ENCODE peak calls at places on chromosomes 3 and 15, in ten cellular contexts. One of them, this sample, is unnamed.

GRCh38 chr3:24119321-24119751 is 174.2 kb downstream of the NR1D2 start:
- DNase-seq in left ventricle myocardium inferior: no peak
- DNase-seq in activated CD4-positive, alpha-beta T cell treated with anti-CD3 and anti-CD28 coated beads, Interleukin-2, amount 50 U/mL, for 4 hours: no peak
- DNase-seq in HFF-Myc: peak; percentile 26
- DNase-seq in M059J: peak; percentile 54
- DNase-seq in NCI-H510A treated with DMSO at 0.1 percent for 48 hours: no peak
- DNase-seq in AG08396: no peak
- DNase-seq in AG08395: peak; percentile 9
- DNase-seq in PC-9: no peak
- DNase-seq in stimulated activated CD8-positive, alpha-beta memory T cell treated with anti-CD3 and anti-CD28 coated beads, Interleukin-4, amount 100 ng/mL, for 24 hours: no peak
- DNase-seq in this sample: no peak

GRCh38 chr3:188067932-188068331 is 86.0 kb upstream of the LPP start:
- DNase-seq in activated CD4-positive, alpha-beta T cell treated with anti-CD3 and anti-CD28 coated beads, Interleukin-2, amount 50 U/mL, for 4 hours: no peak
- DNase-seq in M059J: peak; percentile 87
- DNase-seq in HFF-Myc: peak; percentile 35
- DNase-seq in AG08396: peak; percentile 52
- DNase-seq in AG08395: peak; percentile 74
- DNase-seq in NCI-H510A treated with DMSO at 0.1 percent for 48 hours: no peak
- DNase-seq in stimulated activated CD8-positive, alpha-beta memory T cell treated with anti-CD3 and anti-CD28 coated beads, Interleukin-4, amount 100 ng/mL, for 24 hours: no peak
- DNase-seq in PC-9: no peak
- DNase-seq in left ventricle myocardium inferior: no peak
- DNase-seq in this sample: peak; percentile 47

GRCh38 chr15:71215126-71215894 is 100.0 kb downstream of the THSD4 start:
- DNase-seq in NCI-H510A treated with DMSO at 0.1 percent for 48 hours: no peak
- DNase-seq in M059J: no peak
- DNase-seq in PC-9: no peak
- DNase-seq in AG08396: no peak
- DNase-seq in HFF-Myc: no peak
- DNase-seq in AG08395: no peak
- DNase-seq in stimulated activated CD8-positive, alpha-beta memory T cell treated with anti-CD3 and anti-CD28 coated beads, Interleukin-4, amount 100 ng/mL, for 24 hours: no peak
- DNase-seq in activated CD4-positive, alpha-beta T cell treated with anti-CD3 and anti-CD28 coated beads, Interleukin-2, amount 50 U/mL, for 4 hours: no peak
- DNase-seq in left ventricle myocardium inferior: no peak
- DNase-seq in this sample: no peak

GRCh38 chr3:63355809-63356208 is 77.7 kb downstream of the SYNPR start:
- DNase-seq in left ventricle myocardium inferior: no peak
- DNase-seq in PC-9: no peak
- DNase-seq in M059J: no peak
- DNase-seq in activated CD4-positive, alpha-beta T cell treated with anti-CD3 and anti-CD28 coated beads, Interleukin-2, amount 50 U/mL, for 4 hours: no peak
- DNase-seq in HFF-Myc: no peak
- DNase-seq in AG08396: no peak
- DNase-seq in stimulated activated CD8-positive, alpha-beta memory T cell treated with anti-CD3 and anti-CD28 coated beads, Interleukin-4, amount 100 ng/mL, for 24 hours: no peak
- DNase-seq in NCI-H510A treated with DMSO at 0.1 percent for 48 hours: no peak
- DNase-seq in AG08395: peak; percentile 44
- DNase-seq in this sample: peak; percentile 34

GRCh38 chr3:8802256-8802655 is 32.8 kb upstream of the OXTR start:
- DNase-seq in left ventricle myocardium inferior: no peak
- DNase-seq in stimulated activated CD8-positive, alpha-beta memory T cell treated with anti-CD3 and anti-CD28 coated beads, Interleukin-4, amount 100 ng/mL, for 24 hours: no peak
- DNase-seq in AG08396: no peak
- DNase-seq in AG08395: no peak
- DNase-seq in activated CD4-positive, alpha-beta T cell treated with anti-CD3 and anti-CD28 coated beads, Interleukin-2, amount 50 U/mL, for 4 hours: no peak
- DNase-seq in M059J: no peak
- DNase-seq in PC-9: no peak
- DNase-seq in HFF-Myc: no peak
- DNase-seq in NCI-H510A treated with DMSO at 0.1 percent for 48 hours: no peak
- DNase-seq in this sample: no peak

GRCh38 chr3:16064660-16065414 is 109.6 kb upstream of the GALNT15 start:
- DNase-seq in left ventricle myocardium inferior: peak; percentile 83
- DNase-seq in AG08396: peak; percentile 47
- DNase-seq in activated CD4-positive, alpha-beta T cell treated with anti-CD3 and anti-CD28 coated beads, Interleukin-2, amount 50 U/mL, for 4 hours: no peak
- DNase-seq in M059J: peak; percentile 85
- DNase-seq in HFF-Myc: peak; percentile 84
- DNase-seq in AG08395: peak; percentile 66
- DNase-seq in NCI-H510A treated with DMSO at 0.1 percent for 48 hours: no peak
- DNase-seq in PC-9: no peak
- DNase-seq in stimulated activated CD8-positive, alpha-beta memory T cell treated with anti-CD3 and anti-CD28 coated beads, Interleukin-4, amount 100 ng/mL, for 24 hours: no peak
- DNase-seq in this sample: peak; percentile 97

GRCh38 chr3:183015185-183015584 is 34.8 kb upstream of the DCUN1D1 start:
- DNase-seq in HFF-Myc: no peak
- DNase-seq in PC-9: no peak
- DNase-seq in left ventricle myocardium inferior: no peak
- DNase-seq in stimulated activated CD8-positive, alpha-beta memory T cell treated with anti-CD3 and anti-CD28 coated beads, Interleukin-4, amount 100 ng/mL, for 24 hours: no peak
- DNase-seq in M059J: no peak
- DNase-seq in activated CD4-positive, alpha-beta T cell treated with anti-CD3 and anti-CD28 coated beads, Interleukin-2, amount 50 U/mL, for 4 hours: no peak
- DNase-seq in AG08395: no peak
- DNase-seq in AG08396: no peak
- DNase-seq in NCI-H510A treated with DMSO at 0.1 percent for 48 hours: no peak
- DNase-seq in this sample: no peak

GRCh38 chr15:31824009-31824408 is 206.3 kb upstream of the CHRNA7 start:
- DNase-seq in stimulated activated CD8-positive, alpha-beta memory T cell treated with anti-CD3 and anti-CD28 coated beads, Interleukin-4, amount 100 ng/mL, for 24 hours: no peak
- DNase-seq in PC-9: no peak
- DNase-seq in activated CD4-positive, alpha-beta T cell treated with anti-CD3 and anti-CD28 coated beads, Interleukin-2, amount 50 U/mL, for 4 hours: no peak
- DNase-seq in HFF-Myc: no peak
- DNase-seq in NCI-H510A treated with DMSO at 0.1 percent for 48 hours: no peak
- DNase-seq in left ventricle myocardium inferior: no peak
- DNase-seq in AG08395: no peak
- DNase-seq in M059J: no peak
- DNase-seq in AG08396: no peak
- DNase-seq in this sample: no peak

GRCh38 chr3:48405343-48405881 is 24.5 kb downstream of the PLXNB1 start:
- DNase-seq in AG08396: no peak
- DNase-seq in stimulated activated CD8-positive, alpha-beta memory T cell treated with anti-CD3 and anti-CD28 coated beads, Interleukin-4, amount 100 ng/mL, for 24 hours: no peak
- DNase-seq in AG08395: no peak
- DNase-seq in NCI-H510A treated with DMSO at 0.1 percent for 48 hours: no peak
- DNase-seq in HFF-Myc: no peak
- DNase-seq in M059J: no peak
- DNase-seq in PC-9: no peak
- DNase-seq in activated CD4-positive, alpha-beta T cell treated with anti-CD3 and anti-CD28 coated beads, Interleukin-2, amount 50 U/mL, for 4 hours: no peak
- DNase-seq in left ventricle myocardium inferior: no peak
- DNase-seq in this sample: no peak

GRCh38 chr3:188153498-188153948 is 434 bp upstream of the LPP start:
- DNase-seq in activated CD4-positive, alpha-beta T cell treated with anti-CD3 and anti-CD28 coated beads, Interleukin-2, amount 50 U/mL, for 4 hours: peak; percentile 37
- DNase-seq in HFF-Myc: peak; percentile 81
- DNase-seq in M059J: peak; percentile 96
- DNase-seq in AG08396: peak; percentile 94
- DNase-seq in AG08395: peak; percentile 92
- DNase-seq in PC-9: peak; percentile 86
- DNase-seq in left ventricle myocardium inferior: peak; percentile 78
- DNase-seq in stimulated activated CD8-positive, alpha-beta memory T cell treated with anti-CD3 and anti-CD28 coated beads, Interleukin-4, amount 100 ng/mL, for 24 hours: no peak
- DNase-seq in NCI-H510A treated with DMSO at 0.1 percent for 48 hours: peak; percentile 68
- DNase-seq in this sample: peak; percentile 91